ENCODE peak calls at places on chromosomes 2 and 18, in five cellular contexts. E, L, C, M and F are unnamed samples.
A peak's percentile ranks its signal among the peaks of the same experiment; 100 is the strongest.

GRCh38 chr2:11022064-11022463 is 110.3 kb downstream of the KCNF1 start:
- DNase-seq in M (no peak), L (no peak), E (no peak), C (no peak), F (no peak)

GRCh38 chr2:101763496-101764333 is 66.2 kb downstream of the MAP4K4 start:
- DNase-seq in M (no peak), E (no peak), L (peak; percentile 21), C (no peak), F (no peak)

GRCh38 chr2:200442471-200442870 is 67.4 kb downstream of the KCTD18 start:
- DNase-seq in E (no peak), C (no peak), M (peak; percentile 49), L (no peak), F (no peak)

GRCh38 chr2:222752731-222753130 is 81.3 kb downstream of the MOGAT1 start:
- DNase-seq in C (no peak), E (no peak), L (no peak), M (no peak), F (no peak)

GRCh38 chr18:78071146-78071710 is 821.6 kb downstream of the GALR1 start:
- DNase-seq in C (no peak), M (no peak), E (no peak), L (no peak), F (no peak)

GRCh38 chr2:218010116-218010837 is 7.5 kb upstream of the TNS1 start:
- DNase-seq in C (peak; percentile 83), E (peak; percentile 76), L (no peak), M (no peak), F (peak; percentile 73)

GRCh38 chr2:37907480-37908070 is 17.5 kb upstream of the RMDN2 start:
- DNase-seq in M (no peak), C (no peak), L (no peak), E (no peak), F (no peak)

GRCh38 chr2:221385716-221386115 is 186.4 kb downstream of the EPHA4 start:
- DNase-seq in M (no peak), E (no peak), C (no peak), L (no peak), F (no peak)

DNA sequence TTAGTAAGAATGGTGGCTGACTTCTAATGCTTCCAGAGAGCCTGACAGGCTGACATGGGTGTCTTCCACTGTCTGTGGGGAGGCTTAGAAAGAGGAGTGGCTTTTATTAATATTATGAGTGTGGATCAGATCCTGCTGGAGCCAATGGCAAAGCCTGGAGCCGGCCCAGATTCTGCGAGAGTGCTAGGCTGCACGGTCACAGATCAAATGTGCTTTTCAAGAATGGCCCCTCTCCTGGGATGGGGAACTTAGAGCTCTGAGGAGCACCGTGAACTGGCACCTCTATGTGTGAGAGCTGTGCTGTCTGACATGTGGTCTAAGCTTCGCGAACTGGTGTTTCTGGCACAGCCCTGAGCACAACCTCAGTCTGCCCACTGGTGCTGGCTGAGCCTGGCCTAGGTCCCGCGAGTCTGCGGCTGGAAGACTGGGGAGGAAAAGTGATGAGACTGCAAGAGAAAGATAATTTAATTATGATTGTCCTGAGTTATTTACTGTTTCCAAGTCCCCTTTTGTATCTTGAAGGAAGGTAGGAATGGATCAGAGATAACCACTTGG is 70.4 kb downstream of the ASAP2 start:
- DNase-seq in E (no peak), C (no peak), L (no peak), M (no peak), F (no peak)
- TF ChIP-seq CTCF in E (no peak), C (no peak), L (no peak), M (no peak), F (no peak)

GRCh38 chr18:59994357-59994756 is 94.6 kb downstream of the PMAIP1 start:
- DNase-seq in M (no peak), L (no peak), C (no peak), E (no peak), F (no peak)
- TF ChIP-seq CTCF in M (peak; percentile 16), L (peak; percentile 13), C (no peak), E (no peak), F (no peak)

GRCh38 chr2:134988994-134989605 is 58.1 kb downstream of the MAP3K19 start:
- DNase-seq in C (no peak), L (peak; percentile 8), E (no peak), M (peak; percentile 61), F (no peak)
- TF ChIP-seq CTCF in C (no peak), L (no peak), E (no peak), M (peak; percentile 48), F (peak; percentile 19)

DNA sequence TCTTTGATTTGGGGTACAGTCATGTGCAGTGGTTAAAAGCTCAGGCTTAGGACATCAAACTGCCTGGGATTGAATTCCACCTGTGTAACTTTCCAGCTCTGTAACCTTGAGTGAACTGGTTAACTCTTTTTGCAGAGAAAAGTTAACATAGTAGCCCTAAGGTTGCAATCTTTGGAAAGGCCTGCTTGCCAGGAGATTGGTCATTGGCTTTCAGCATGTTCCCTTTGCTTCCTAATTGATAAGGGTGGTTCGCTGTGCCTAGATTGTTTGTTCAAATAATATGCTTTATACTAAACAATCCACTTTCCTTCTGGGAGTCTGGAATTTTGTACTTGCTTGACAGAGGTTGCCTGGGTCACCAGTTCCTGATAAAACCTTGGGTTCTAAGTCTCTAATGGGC is 86.8 kb downstream of the PIK3C3 start:
- DNase-seq in E (no peak), C (no peak), M (no peak), L (no peak), F (no peak)
- TF ChIP-seq CTCF in E (no peak), C (no peak), M (no peak), L (no peak), F (no peak)

GRCh38 chr2:118145806-118146205 is 57.5 kb downstream of the INSIG2 start:
- DNase-seq in M (no peak), C (no peak), L (no peak), E (no peak), F (no peak)

GRCh38 chr2:118146315-118147283 is 58.3 kb downstream of the INSIG2 start:
- DNase-seq in E (no peak), C (no peak), L (no peak), M (no peak), F (no peak)

GRCh38 chr2:118150294-118150693 is 62.0 kb downstream of the INSIG2 start:
- DNase-seq in M (no peak), L (no peak), E (no peak), C (no peak), F (no peak)

GRCh38 chr2:118148133-118148532 is 59.9 kb downstream of the INSIG2 start:
- DNase-seq in C (no peak), E (no peak), L (no peak), M (no peak), F (no peak)

GRCh38 chr2:118148809-118149208 is 60.5 kb downstream of the INSIG2 start:
- DNase-seq in E (no peak), M (peak; percentile 32), L (no peak), C (no peak), F (no peak)
- TF ChIP-seq CTCF in E (no peak), M (peak; percentile 24), L (no peak), C (no peak), F (no peak)

DNA sequence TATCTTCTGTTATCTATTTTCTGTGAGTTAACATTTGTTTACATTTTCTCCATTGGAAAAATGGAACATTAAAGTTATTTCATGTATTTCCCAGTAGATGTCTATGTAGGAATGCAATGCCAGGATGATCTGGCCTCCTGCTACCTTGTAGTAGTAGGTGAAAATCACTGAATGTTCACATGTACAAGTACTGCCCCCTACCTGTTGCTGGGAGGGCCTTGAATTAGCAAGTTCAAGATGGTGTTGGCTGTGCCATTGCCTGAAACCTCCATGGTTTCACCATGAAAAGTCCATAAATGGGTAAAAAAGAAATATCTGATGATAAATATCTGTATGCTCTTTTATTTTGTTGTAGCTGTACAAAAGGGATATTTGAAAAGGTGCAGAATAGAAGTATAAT is 30.7 kb downstream of the XRCC5 start:
- DNase-seq in C (no peak), E (peak; percentile 17), M (no peak), L (no peak), F (no peak)
- TF ChIP-seq CTCF in C (no peak), E (peak; percentile 21), M (no peak), L (no peak), F (peak; percentile 16)